ENCODE peak calls at places on chromosomes 2 and 18, in five cellular contexts. Z, E, Q, H and J are unnamed samples.

GRCh38 chr2:82538590-82538989 is 1920.5 kb downstream of the SUCLG1 start:
- DNase-seq in Z (no peak), E (no peak), Q (no peak), H (no peak), J (no peak)

GRCh38 chr2:216632321-216632951 is 784 bp upstream of the IGFBP2 start:
- DNase-seq in Z (peak), E (no peak), Q (no peak), H (no peak), J (no peak)

GRCh38 chr2:208074610-208075356 is 49.5 kb upstream of the PLEKHM3 start:
- DNase-seq in Z (no peak), E (no peak), Q (no peak), H (no peak), J (no peak)

GRCh38 chr2:208619993-208620392 is 213.4 kb downstream of the PTH2R start:
- DNase-seq in Z (no peak), E (no peak), Q (no peak), H (no peak), J (no peak)

GRCh38 chr2:55922488-55922887 is 1.1 kb downstream of the EFEMP1 start:
- DNase-seq in Z (peak), E (peak), Q (no peak), H (no peak), J (no peak)

GRCh38 chr2:73979021-73979420 is 5.7 kb upstream of the TET3 start:
- DNase-seq in Z (no peak), E (no peak), Q (no peak), H (no peak), J (no peak)

GRCh38 chr2:201440182-201440581 is 11.1 kb downstream of the TRAK2 start:
- DNase-seq in Z (no peak), E (no peak), Q (peak), H (no peak), J (no peak)

GRCh38 chr2:219457784-219458369 is 23.2 kb downstream of the SPEG start:
- DNase-seq in Z (no peak), E (no peak), Q (no peak), H (no peak), J (peak)

GRCh38 chr2:46179037-46179621 is 118.1 kb upstream of the EPAS1 start:
- DNase-seq in Z (peak), E (peak), Q (peak), H (no peak), J (no peak)

GRCh38 chr2:126446106-126446695 is 209.8 kb upstream of the GYPC start:
- DNase-seq in Z (peak), E (no peak), Q (no peak), H (no peak), J (no peak)

GRCh38 chr2:229718057-229718456 is 3.7 kb upstream of the DNER start:
- DNase-seq in Z (no peak), E (no peak), Q (no peak), H (no peak), J (no peak)

GRCh38 chr2:168552450-168552856 is 96.4 kb downstream of the CERS6 start:
- DNase-seq in Z (no peak), E (no peak), Q (no peak), H (no peak), J (no peak)

GRCh38 chr2:239735131-239735828 is 289.9 kb downstream of the NDUFA10 start:
- DNase-seq in Z (peak), E (no peak), Q (no peak), H (peak), J (peak)

GRCh38 chr2:228545749-228546148 is 364.3 kb upstream of the SPHKAP start:
- DNase-seq in Z (no peak), E (peak), Q (no peak), H (no peak), J (no peak)

GRCh38 chr2:78035804-78036203 is 513.6 kb upstream of the LRRTM4 start:
- DNase-seq in Z (no peak), E (no peak), Q (no peak), H (no peak), J (no peak)

DNA sequence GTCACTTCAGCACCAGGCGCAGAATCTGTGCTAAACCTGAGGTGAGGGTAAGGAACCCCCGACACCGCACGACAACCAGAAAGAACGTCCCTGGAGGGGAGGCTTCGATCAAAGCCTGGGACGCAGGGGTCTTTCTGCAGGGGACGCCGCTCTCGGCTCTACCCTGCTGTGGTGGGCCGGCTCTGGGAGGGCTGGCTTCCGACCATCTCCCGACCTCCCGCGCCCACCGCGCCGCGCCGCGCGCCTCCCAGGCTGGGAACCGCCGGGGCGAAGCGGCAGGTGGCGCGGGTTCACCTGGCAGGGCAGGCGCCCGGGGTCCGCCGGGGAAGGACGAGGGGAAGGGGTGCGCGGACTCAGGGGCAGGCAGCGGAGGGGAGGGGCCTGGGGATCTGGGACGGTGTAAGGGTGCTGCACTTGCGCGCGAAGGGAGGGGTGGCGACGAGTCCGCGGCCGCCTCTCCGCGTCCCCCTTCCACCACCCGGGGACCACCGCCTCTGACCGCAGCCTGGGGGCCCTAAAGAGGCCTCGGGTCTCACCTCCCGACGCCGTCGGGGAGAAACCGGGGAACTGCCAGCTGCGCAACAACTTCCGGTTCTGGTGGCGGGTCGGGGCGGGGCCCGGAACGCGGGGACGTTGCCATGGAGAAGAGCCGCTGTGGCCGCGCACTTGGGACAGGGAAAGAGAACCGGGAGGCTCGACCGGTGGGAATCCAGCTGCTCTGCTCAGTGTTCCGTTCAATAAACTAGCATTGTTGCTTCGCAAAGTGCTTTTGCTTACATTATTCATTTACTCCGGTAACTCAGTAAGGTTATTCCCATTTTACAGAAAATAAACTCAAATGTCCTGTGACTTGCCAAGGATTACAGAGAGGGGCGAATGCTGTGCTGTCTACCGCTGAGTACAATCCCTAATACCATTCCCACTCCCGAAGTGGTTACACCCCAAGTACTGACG is at the start of gene ZNF396:
- DNase-seq in Z (peak), E (peak), Q (peak), H (peak), J (peak)
- TF ChIP-seq CTCF in Z (no peak), E (no peak), Q (no peak), H (no peak), J (peak)

GRCh38 chr2:62770629-62771028 is 65.1 kb downstream of the EHBP1 start:
- DNase-seq in Z (no peak), E (no peak), Q (no peak), H (no peak), J (no peak)

GRCh38 chr2:62774555-62775366 is 69.2 kb downstream of the EHBP1 start:
- DNase-seq in Z (no peak), E (peak), Q (no peak), H (no peak), J (no peak)

GRCh38 chr2:62775367-62775668 is 69.8 kb downstream of the EHBP1 start:
- DNase-seq in Z (no peak), E (no peak), Q (no peak), H (no peak), J (no peak)
- TF ChIP-seq CTCF in Z (no peak), E (no peak), Q (no peak), H (no peak), J (peak)

GRCh38 chr2:241943209-241943850 is 73.8 kb downstream of the RTP5 start:
- DNase-seq in Z (no peak), E (no peak), Q (no peak), H (no peak), J (no peak)

GRCh38 chr2:241941691-241942301 is 72.3 kb downstream of the RTP5 start:
- DNase-seq in Z (no peak), E (no peak), Q (no peak), H (no peak), J (no peak)

GRCh38 chr2:241942416-241943208 is 73.1 kb downstream of the RTP5 start:
- DNase-seq in Z (no peak), E (no peak), Q (no peak), H (no peak), J (no peak)

GRCh38 chr2:241939541-241939940 is 70.0 kb downstream of the RTP5 start:
- DNase-seq in Z (no peak), E (no peak), Q (no peak), H (no peak), J (no peak)

DNA sequence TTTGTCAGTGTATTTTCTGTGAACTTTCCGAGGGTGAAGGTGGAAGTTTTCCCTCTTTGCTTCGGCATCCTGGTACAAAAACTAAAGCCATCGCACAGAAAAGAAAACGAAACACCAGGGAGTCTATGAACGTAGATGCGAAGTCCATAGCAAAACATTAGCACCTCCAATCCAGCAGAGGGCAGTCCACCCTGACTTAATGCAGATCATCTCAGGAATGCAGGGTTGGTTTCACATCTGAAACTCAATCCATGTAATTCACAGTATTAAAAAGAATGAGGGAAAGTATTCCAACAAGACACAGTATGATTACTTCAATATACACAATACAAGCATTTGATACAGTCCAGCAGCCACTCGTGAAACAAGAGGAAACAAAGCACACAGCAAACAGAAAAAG is 70.8 kb downstream of the RTP5 start:
- DNase-seq in Z (no peak), E (no peak), Q (no peak), H (no peak), J (no peak)
- TF ChIP-seq CTCF in Z (no peak), E (peak), Q (peak), H (no peak), J (peak)

DNA sequence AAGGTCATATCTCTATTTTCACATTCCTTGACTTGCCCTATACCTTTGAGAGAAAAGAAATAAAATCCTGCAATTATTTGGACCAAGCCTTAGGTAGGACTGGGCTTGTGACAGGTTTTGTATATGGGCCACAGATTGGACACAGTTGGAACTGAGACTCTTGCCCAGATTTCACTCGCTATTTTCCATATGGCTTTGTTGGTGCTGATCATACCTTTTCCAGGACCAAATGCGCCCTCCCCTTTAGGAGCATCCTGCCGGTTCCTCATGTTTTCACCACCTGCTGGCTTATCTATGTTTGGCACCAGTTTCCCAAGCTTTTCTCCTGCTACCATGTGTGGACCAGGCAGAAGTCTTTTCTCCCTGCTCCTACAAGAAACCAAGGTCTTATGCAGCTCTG is 494.9 kb downstream of the EPHA4 start:
- DNase-seq in Z (no peak), E (no peak), Q (no peak), H (no peak), J (no peak)
- TF ChIP-seq CTCF in Z (no peak), E (no peak), Q (no peak), H (no peak), J (no peak)

DNA sequence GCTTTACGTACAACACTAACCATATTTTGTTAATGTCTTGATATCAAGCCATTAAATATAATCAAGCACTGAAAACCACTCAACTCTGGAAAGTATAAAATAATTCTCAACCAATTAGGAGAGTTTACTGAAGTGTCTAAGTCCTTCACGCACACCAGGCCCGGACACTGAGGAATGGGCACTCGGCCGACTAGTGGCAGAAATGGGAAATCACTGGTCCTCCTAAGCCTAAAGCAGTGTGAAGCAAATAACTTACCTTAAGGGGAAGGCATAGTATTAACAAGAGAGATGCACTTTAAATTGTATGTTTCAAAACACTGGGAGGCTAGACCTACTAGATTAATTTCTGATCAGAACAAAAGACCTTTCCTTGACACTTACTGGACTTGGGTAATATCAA is 45.7 kb downstream of the FAM210A start:
- DNase-seq in Z (peak), E (peak), Q (no peak), H (no peak), J (no peak)
- TF ChIP-seq CTCF in Z (peak), E (peak), Q (peak), H (no peak), J (peak)

GRCh38 chr2:127591221-127591923 is 54.6 kb upstream of the GPR17 start:
- DNase-seq in Z (peak), E (peak), Q (peak), H (no peak), J (peak)
- TF ChIP-seq CTCF in Z (peak), E (peak), Q (peak), H (no peak), J (peak)

DNA sequence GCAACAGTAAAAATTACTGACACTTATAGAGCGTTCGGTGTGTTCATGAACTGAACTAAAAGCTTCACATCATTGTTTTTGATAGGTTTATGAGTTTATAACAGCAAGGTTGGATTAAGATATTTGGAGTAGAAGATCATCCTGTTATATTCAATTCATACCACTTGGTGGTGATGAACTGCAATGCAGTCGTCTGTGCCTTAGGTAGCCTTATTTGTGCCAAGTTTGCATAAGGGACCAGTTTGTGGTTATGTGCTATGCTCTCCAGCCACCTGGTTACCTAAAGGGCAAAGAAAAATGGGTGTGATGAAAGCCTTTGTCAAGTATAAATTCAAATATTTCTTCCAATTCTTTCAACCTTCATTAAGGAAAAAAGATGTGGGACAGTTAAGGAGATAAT is 150.9 kb upstream of the KCNH7 start:
- DNase-seq in Z (no peak), E (no peak), Q (no peak), H (no peak), J (no peak)
- TF ChIP-seq CTCF in Z (no peak), E (no peak), Q (no peak), H (no peak), J (no peak)

GRCh38 chr2:130963849-130964793 is 127.4 kb downstream of the ARHGEF4 start:
- DNase-seq in Z (peak), E (peak), Q (no peak), H (no peak), J (no peak)
- TF ChIP-seq CTCF in Z (peak), E (no peak), Q (peak), H (no peak), J (peak)

GRCh38 chr18:62182220-62182619 is 4.6 kb downstream of the PIGN start:
- DNase-seq in Z (no peak), E (no peak), Q (no peak), H (no peak), J (no peak)
- TF ChIP-seq CTCF in Z (no peak), E (no peak), Q (no peak), H (no peak), J (no peak)